ENCODE peak calls at places on chromosomes 11 and 22, in nine cellular contexts. D, M, B, C, X, P, N, F and Z are unnamed samples.

GRCh38 chr11:82995754-82996398 is 75.8 kb downstream of the RAB30 start:
- DNase-seq in D (no peak), M (peak), F (no peak), B (no peak), X (no peak), P (no peak), N (no peak), C (no peak), Z (no peak)

GRCh38 chr22:44729391-44730012 is 22.9 kb upstream of the ARHGAP8 start:
- DNase-seq in M (no peak), N (no peak), D (no peak), X (no peak), C (no peak), B (peak), P (no peak), F (no peak), Z (no peak)

GRCh38 chr11:35145249-35145648 is 6.3 kb downstream of the CD44 start:
- DNase-seq in X (no peak), M (no peak), P (peak), D (no peak), B (no peak), N (no peak), C (no peak), F (no peak), Z (no peak)

GRCh38 chr22:23093090-23093788 is 22.9 kb downstream of the GNAZ start:
- DNase-seq in B (no peak), P (no peak), C (no peak), N (no peak), M (no peak), F (no peak), X (no peak), D (no peak), Z (no peak)

GRCh38 chr22:44709881-44710400 is 7.9 kb downstream of the PRR5 start:
- DNase-seq in C (no peak), D (no peak), X (no peak), F (no peak), N (no peak), P (no peak), B (peak), M (no peak), Z (peak)

GRCh38 chr11:106644824-106645223 is 373.5 kb downstream of the GUCY1A2 start:
- DNase-seq in D (no peak), F (no peak), B (no peak), P (peak), X (no peak), N (peak), C (no peak), M (no peak), Z (no peak)

GRCh38 chr11:36702330-36703054 is 104.5 kb upstream of the RAG2 start:
- DNase-seq in F (peak), P (peak), D (no peak), C (peak), X (no peak), N (no peak), B (no peak), M (peak), Z (no peak)

GRCh38 chr11:65611758-65612603 is 2.0 kb downstream of the MAP3K11 start:
- DNase-seq in F (no peak), N (no peak), C (no peak), D (no peak), M (no peak), B (no peak), P (no peak), X (no peak), Z (no peak)

GRCh38 chr22:19137384-19138216 is 6.5 kb downstream of the TSSK2 start:
- DNase-seq in D (no peak), P (no peak), C (no peak), N (no peak), X (no peak), M (no peak), F (no peak), B (no peak), Z (no peak)

GRCh38 chr11:284081-285020 is 4.6 kb upstream of the PGGHG start:
- DNase-seq in P (no peak), X (no peak), D (no peak), N (no peak), C (no peak), B (peak), M (no peak), F (no peak), Z (no peak)

GRCh38 chr11:1103401-1104360 is 29.0 kb downstream of the MUC2 start:
- DNase-seq in C (no peak), B (no peak), X (no peak), D (no peak), P (no peak), M (no peak), F (no peak), N (no peak), Z (no peak)

GRCh38 chr11:66853242-66854229 is 3.3 kb upstream of the LRFN4 start:
- DNase-seq in N (no peak), X (no peak), P (no peak), C (no peak), D (no peak), F (no peak), M (no peak), B (no peak), Z (no peak)

GRCh38 chr11:15793032-15793996 is 563.0 kb downstream of the SOX6 start:
- DNase-seq in P (peak), B (no peak), X (no peak), N (peak), D (no peak), M (no peak), C (no peak), F (no peak), Z (no peak)

GRCh38 chr11:72759468-72759867 is 7.3 kb upstream of the ARAP1 start:
- DNase-seq in F (no peak), P (no peak), X (no peak), C (peak), N (no peak), B (no peak), M (no peak), D (no peak), Z (no peak)

GRCh38 chr22:47817380-47817779 is 1054.9 kb downstream of the TBC1D22A start:
- DNase-seq in N (no peak), M (no peak), X (no peak), C (no peak), B (no peak), P (no peak), F (no peak), D (no peak), Z (no peak)